ENCODE peak calls at places on chromosome 2, in six cellular contexts. One of them, this sample, is unnamed.

GRCh38 chr2:219713110-219713509 is 85.7 kb downstream of the SLC4A3 start:
- DNase-seq in suprapubic skin: no peak
- DNase-seq in stomach: no peak
- DNase-seq in sigmoid colon: no peak
- DNase-seq in endothelial cell of umbilical vein: peak; percentile 15
- DNase-seq in K562: peak; percentile 68
- DNase-seq in this sample: no peak

GRCh38 chr2:63444565-63445288 is 143.6 kb downstream of the WDPCP start:
- DNase-seq in suprapubic skin: no peak
- DNase-seq in stomach: no peak
- DNase-seq in sigmoid colon: no peak
- DNase-seq in endothelial cell of umbilical vein: no peak
- DNase-seq in K562: no peak
- DNase-seq in this sample: no peak

GRCh38 chr2:69797235-69797634 is 32.2 kb upstream of the GMCL1 start:
- DNase-seq in suprapubic skin: no peak
- DNase-seq in stomach: no peak
- DNase-seq in sigmoid colon: no peak
- DNase-seq in endothelial cell of umbilical vein: no peak
- DNase-seq in K562: no peak
- DNase-seq in this sample: no peak

GRCh38 chr2:9696731-9697130 is 65.9 kb upstream of the YWHAQ start:
- DNase-seq in suprapubic skin: no peak
- DNase-seq in stomach: no peak
- DNase-seq in sigmoid colon: peak; percentile 17
- DNase-seq in endothelial cell of umbilical vein: no peak
- DNase-seq in K562: no peak
- DNase-seq in this sample: no peak

GRCh38 chr2:105438104-105438929 is 39.5 kb upstream of the FHL2 start:
- DNase-seq in suprapubic skin: no peak
- DNase-seq in stomach: peak; percentile 65
- DNase-seq in sigmoid colon: no peak
- DNase-seq in endothelial cell of umbilical vein: no peak
- DNase-seq in K562: peak; percentile 58
- DNase-seq in this sample: peak; percentile 42

GRCh38 chr2:97210336-97210735 is 97.4 kb downstream of the ANKRD36 start:
- DNase-seq in suprapubic skin: no peak
- DNase-seq in stomach: no peak
- DNase-seq in sigmoid colon: no peak
- DNase-seq in endothelial cell of umbilical vein: peak; percentile 35
- DNase-seq in K562: no peak
- DNase-seq in this sample: no peak

GRCh38 chr2:238698451-238699306 is 149.2 kb upstream of the TWIST2 start:
- DNase-seq in suprapubic skin: no peak
- DNase-seq in stomach: no peak
- DNase-seq in sigmoid colon: no peak
- DNase-seq in endothelial cell of umbilical vein: no peak
- DNase-seq in K562: no peak
- DNase-seq in this sample: peak; percentile 56

GRCh38 chr2:127906206-127906926 is 20.6 kb upstream of the AMMECR1L start:
- DNase-seq in suprapubic skin: no peak
- DNase-seq in stomach: no peak
- DNase-seq in sigmoid colon: peak; percentile 54
- DNase-seq in endothelial cell of umbilical vein: no peak
- DNase-seq in K562: peak; percentile 40
- DNase-seq in this sample: no peak

GRCh38 chr2:51158236-51158635 is 126.3 kb upstream of the NRXN1 start:
- DNase-seq in suprapubic skin: no peak
- DNase-seq in stomach: no peak
- DNase-seq in sigmoid colon: no peak
- DNase-seq in endothelial cell of umbilical vein: no peak
- DNase-seq in K562: no peak
- DNase-seq in this sample: no peak

GRCh38 chr2:124575497-124575896 is 550.4 kb downstream of the CNTNAP5 start:
- DNase-seq in suprapubic skin: no peak
- DNase-seq in stomach: no peak
- DNase-seq in sigmoid colon: no peak
- DNase-seq in endothelial cell of umbilical vein: no peak
- DNase-seq in K562: no peak
- DNase-seq in this sample: no peak

GRCh38 chr2:174444761-174445160 is 42.1 kb downstream of the GPR155 start:
- DNase-seq in suprapubic skin: no peak
- DNase-seq in stomach: no peak
- DNase-seq in sigmoid colon: no peak
- DNase-seq in endothelial cell of umbilical vein: no peak
- DNase-seq in K562: no peak
- DNase-seq in this sample: no peak

GRCh38 chr2:224948859-224949258 is 93.4 kb downstream of the DOCK10 start:
- DNase-seq in suprapubic skin: no peak
- DNase-seq in stomach: no peak
- DNase-seq in sigmoid colon: no peak
- DNase-seq in endothelial cell of umbilical vein: peak; percentile 94
- DNase-seq in K562: no peak
- DNase-seq in this sample: peak; percentile 41

GRCh38 chr2:56754066-56754615 is 570.4 kb downstream of the CCDC85A start:
- DNase-seq in suprapubic skin: no peak
- DNase-seq in stomach: no peak
- DNase-seq in sigmoid colon: no peak
- DNase-seq in endothelial cell of umbilical vein: no peak
- DNase-seq in K562: no peak
- DNase-seq in this sample: no peak

DNA sequence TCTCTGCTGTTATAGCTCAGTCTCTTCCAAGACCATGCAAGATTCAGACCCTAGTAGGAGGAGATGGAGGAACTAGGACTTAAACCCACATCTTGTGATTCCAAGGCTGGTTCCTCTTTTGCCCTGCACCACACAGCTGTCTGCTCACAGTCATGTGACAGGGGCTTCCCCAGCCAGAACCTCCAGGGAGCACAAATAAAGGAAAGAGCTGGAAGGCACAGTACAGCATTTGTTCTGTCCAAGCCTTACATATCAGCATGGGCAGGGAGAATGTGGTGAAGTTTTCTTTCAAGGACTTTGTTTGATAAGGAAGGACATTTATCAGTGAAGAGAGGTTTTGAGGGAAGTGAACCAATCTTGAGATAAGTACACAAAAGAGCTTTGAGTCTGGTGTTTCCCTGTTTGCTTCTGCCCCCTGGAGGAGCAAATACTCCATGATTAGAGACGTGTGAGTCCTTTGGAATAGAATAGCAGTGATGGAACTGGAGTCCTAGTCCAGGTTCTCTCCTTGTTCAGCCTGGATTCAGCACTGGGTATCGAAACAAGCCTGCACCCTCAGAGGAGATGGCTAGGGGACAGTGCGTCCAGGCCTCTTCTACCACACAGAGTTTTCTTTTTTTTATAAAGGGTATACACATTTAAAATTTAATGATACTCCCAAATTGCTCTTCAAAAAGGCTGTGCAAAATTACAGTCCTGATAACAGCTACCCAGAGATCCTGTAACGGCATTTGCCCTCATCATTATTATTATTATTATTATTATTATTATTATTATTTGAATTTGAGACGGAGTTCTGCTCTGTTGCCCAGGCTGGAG is 24.6 kb upstream of the CASP10 start:
- DNase-seq in suprapubic skin: no peak
- DNase-seq in stomach: peak; percentile 75
- DNase-seq in sigmoid colon: peak; percentile 75
- DNase-seq in endothelial cell of umbilical vein: peak; percentile 89
- DNase-seq in K562: peak; percentile 66
- DNase-seq in this sample: peak; percentile 90
- TF ChIP-seq POLR2A in suprapubic skin: no peak
- TF ChIP-seq POLR2A in stomach: no peak
- TF ChIP-seq POLR2A in sigmoid colon: no peak
- TF ChIP-seq POLR2A in endothelial cell of umbilical vein: no peak
- TF ChIP-seq POLR2A in K562: no peak
- TF ChIP-seq POLR2A in this sample: peak; percentile 26

GRCh38 chr2:173017657-173018420 is 57.8 kb upstream of the MAP3K20 start:
- DNase-seq in suprapubic skin: no peak
- DNase-seq in stomach: no peak
- DNase-seq in sigmoid colon: no peak
- DNase-seq in endothelial cell of umbilical vein: peak; percentile 37
- DNase-seq in K562: no peak
- DNase-seq in this sample: no peak
- H3K27ac ChIP-seq in suprapubic skin: no peak overlapping the region
- H3K27ac ChIP-seq in stomach: no peak overlapping the region
- H3K27ac ChIP-seq in sigmoid colon: no peak overlapping the region
- H3K27ac ChIP-seq in endothelial cell of umbilical vein: no peak overlapping the region
- H3K27ac ChIP-seq in K562: no peak overlapping the region
- H3K27ac ChIP-seq in this sample: no peak overlapping the region

GRCh38 chr2:64474200-64474630 is 20.3 kb downstream of the LGALSL start:
- DNase-seq in suprapubic skin: no peak
- DNase-seq in stomach: no peak
- DNase-seq in sigmoid colon: no peak
- DNase-seq in endothelial cell of umbilical vein: no peak
- DNase-seq in K562: no peak
- DNase-seq in this sample: no peak
- TF ChIP-seq POLR2AphosphoS5 in suprapubic skin: no peak
- TF ChIP-seq POLR2AphosphoS5 in stomach: no peak
- TF ChIP-seq POLR2AphosphoS5 in sigmoid colon: no peak
- TF ChIP-seq POLR2AphosphoS5 in endothelial cell of umbilical vein: no peak
- TF ChIP-seq POLR2AphosphoS5 in K562: no peak
- TF ChIP-seq POLR2AphosphoS5 in this sample: no peak

DNA sequence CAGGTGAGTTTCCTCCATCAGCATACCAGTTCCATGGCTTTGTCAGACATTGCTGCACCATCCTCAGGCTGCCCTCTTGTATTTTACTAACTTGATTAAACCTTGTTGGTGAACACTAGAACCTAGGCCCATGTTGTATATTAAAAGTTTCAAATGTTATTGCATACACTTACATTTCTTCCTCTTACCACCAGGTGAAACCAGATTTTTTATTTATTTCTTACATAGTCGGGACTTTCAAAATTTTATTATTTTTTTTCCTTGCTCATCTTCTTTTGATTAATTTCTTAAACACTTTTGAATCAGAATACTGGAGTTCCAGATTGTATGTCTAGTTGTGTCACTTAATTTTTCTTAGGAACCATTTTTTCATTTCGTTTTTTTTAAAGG is 5.9 kb downstream of the CERS6 start:
- DNase-seq in suprapubic skin: no peak
- DNase-seq in stomach: no peak
- DNase-seq in sigmoid colon: no peak
- DNase-seq in endothelial cell of umbilical vein: no peak
- DNase-seq in K562: no peak
- DNase-seq in this sample: no peak
- TF ChIP-seq POLR2A in suprapubic skin: no peak
- TF ChIP-seq POLR2A in stomach: no peak
- TF ChIP-seq POLR2A in sigmoid colon: no peak
- TF ChIP-seq POLR2A in endothelial cell of umbilical vein: no peak
- TF ChIP-seq POLR2A in K562: no peak
- TF ChIP-seq POLR2A in this sample: no peak

GRCh38 chr2:42079737-42080287 is 32.0 kb downstream of the PKDCC start:
- DNase-seq in suprapubic skin: no peak
- DNase-seq in stomach: no peak
- DNase-seq in sigmoid colon: no peak
- DNase-seq in endothelial cell of umbilical vein: no peak
- DNase-seq in K562: no peak
- DNase-seq in this sample: no peak
- H3K27ac ChIP-seq in suprapubic skin: no peak overlapping the region
- H3K27ac ChIP-seq in stomach: no peak overlapping the region
- H3K27ac ChIP-seq in sigmoid colon: no peak overlapping the region
- H3K27ac ChIP-seq in endothelial cell of umbilical vein: no peak overlapping the region
- H3K27ac ChIP-seq in K562: no peak overlapping the region
- H3K27ac ChIP-seq in this sample: no peak overlapping the region

This sample was measured in upper lobe of left lung.